ENCODE peak calls at places on chromosomes 7 and 10, in nine cellular contexts. One of them, this sample, is unnamed.

GRCh38 chr10:70820976-70821750 is 5.4 kb downstream of the SGPL1 start:
- DNase-seq in upper lobe of right lung: no peak
- DNase-seq in cardiac fibroblast: no peak
- DNase-seq in CD8-positive, alpha-beta T cell: no peak
- DNase-seq in dorsolateral prefrontal cortex: no peak
- DNase-seq in CD8-positive, alpha-beta memory T cell: no peak
- DNase-seq in sigmoid colon: no peak
- DNase-seq in IMR-90: peak
- DNase-seq in WERI-Rb-1: no peak
- DNase-seq in this sample: no peak

GRCh38 chr10:132462463-132463332 is 65.7 kb downstream of the PWWP2B start:
- DNase-seq in upper lobe of right lung: no peak
- DNase-seq in cardiac fibroblast: no peak
- DNase-seq in CD8-positive, alpha-beta T cell: no peak
- DNase-seq in dorsolateral prefrontal cortex: no peak
- DNase-seq in CD8-positive, alpha-beta memory T cell: no peak
- DNase-seq in sigmoid colon: no peak
- DNase-seq in IMR-90: no peak
- DNase-seq in WERI-Rb-1: no peak
- DNase-seq in this sample: no peak

GRCh38 chr10:80966326-80966986 is 428.8 kb downstream of the SH2D4B start:
- DNase-seq in upper lobe of right lung: no peak
- DNase-seq in cardiac fibroblast: no peak
- DNase-seq in CD8-positive, alpha-beta T cell: no peak
- DNase-seq in dorsolateral prefrontal cortex: no peak
- DNase-seq in CD8-positive, alpha-beta memory T cell: no peak
- DNase-seq in sigmoid colon: no peak
- DNase-seq in IMR-90: no peak
- DNase-seq in WERI-Rb-1: no peak
- DNase-seq in this sample: no peak

GRCh38 chr10:118481871-118482270 is 113.6 kb downstream of the PRLHR start:
- DNase-seq in upper lobe of right lung: no peak
- DNase-seq in cardiac fibroblast: no peak
- DNase-seq in CD8-positive, alpha-beta T cell: no peak
- DNase-seq in dorsolateral prefrontal cortex: no peak
- DNase-seq in CD8-positive, alpha-beta memory T cell: no peak
- DNase-seq in sigmoid colon: no peak
- DNase-seq in IMR-90: no peak
- DNase-seq in WERI-Rb-1: no peak
- DNase-seq in this sample: no peak

GRCh38 chr7:77651544-77652162 is 44.6 kb upstream of the RSBN1L start:
- DNase-seq in upper lobe of right lung: no peak
- DNase-seq in cardiac fibroblast: peak
- DNase-seq in CD8-positive, alpha-beta T cell: no peak
- DNase-seq in dorsolateral prefrontal cortex: no peak
- DNase-seq in CD8-positive, alpha-beta memory T cell: peak
- DNase-seq in sigmoid colon: no peak
- DNase-seq in IMR-90: peak
- DNase-seq in WERI-Rb-1: peak
- DNase-seq in this sample: peak

GRCh38 chr7:121288894-121289293 is 39.9 kb upstream of the WNT16 start:
- DNase-seq in upper lobe of right lung: no peak
- DNase-seq in cardiac fibroblast: peak
- DNase-seq in CD8-positive, alpha-beta T cell: no peak
- DNase-seq in dorsolateral prefrontal cortex: no peak
- DNase-seq in CD8-positive, alpha-beta memory T cell: no peak
- DNase-seq in sigmoid colon: no peak
- DNase-seq in IMR-90: peak
- DNase-seq in WERI-Rb-1: no peak
- DNase-seq in this sample: peak

GRCh38 chr10:80444646-80445319 is 9.3 kb upstream of the TSPAN14 start:
- DNase-seq in upper lobe of right lung: peak
- DNase-seq in cardiac fibroblast: peak
- DNase-seq in CD8-positive, alpha-beta T cell: peak
- DNase-seq in dorsolateral prefrontal cortex: peak
- DNase-seq in CD8-positive, alpha-beta memory T cell: peak
- DNase-seq in sigmoid colon: peak
- DNase-seq in IMR-90: peak
- DNase-seq in WERI-Rb-1: peak
- DNase-seq in this sample: peak

GRCh38 chr10:88117227-88117626 is 253.8 kb downstream of the PTEN start:
- DNase-seq in upper lobe of right lung: no peak
- DNase-seq in cardiac fibroblast: no peak
- DNase-seq in CD8-positive, alpha-beta T cell: peak
- DNase-seq in dorsolateral prefrontal cortex: no peak
- DNase-seq in CD8-positive, alpha-beta memory T cell: peak
- DNase-seq in sigmoid colon: no peak
- DNase-seq in IMR-90: no peak
- DNase-seq in WERI-Rb-1: no peak
- DNase-seq in this sample: no peak

GRCh38 chr7:44390701-44391100 is 65.3 kb upstream of the CAMK2B start:
- DNase-seq in upper lobe of right lung: no peak
- DNase-seq in cardiac fibroblast: no peak
- DNase-seq in CD8-positive, alpha-beta T cell: no peak
- DNase-seq in dorsolateral prefrontal cortex: no peak
- DNase-seq in CD8-positive, alpha-beta memory T cell: no peak
- DNase-seq in sigmoid colon: no peak
- DNase-seq in IMR-90: no peak
- DNase-seq in WERI-Rb-1: no peak
- DNase-seq in this sample: no peak

GRCh38 chr10:90417056-90417455 is 440.8 kb downstream of the HTR7 start:
- DNase-seq in upper lobe of right lung: no peak
- DNase-seq in cardiac fibroblast: peak
- DNase-seq in CD8-positive, alpha-beta T cell: no peak
- DNase-seq in dorsolateral prefrontal cortex: no peak
- DNase-seq in CD8-positive, alpha-beta memory T cell: no peak
- DNase-seq in sigmoid colon: no peak
- DNase-seq in IMR-90: peak
- DNase-seq in WERI-Rb-1: no peak
- DNase-seq in this sample: peak

GRCh38 chr7:76234282-76234584 is 32.5 kb downstream of the SRRM3 start:
- DNase-seq in upper lobe of right lung: no peak
- DNase-seq in cardiac fibroblast: no peak
- DNase-seq in CD8-positive, alpha-beta T cell: no peak
- DNase-seq in dorsolateral prefrontal cortex: no peak
- DNase-seq in CD8-positive, alpha-beta memory T cell: no peak
- DNase-seq in sigmoid colon: no peak
- DNase-seq in IMR-90: no peak
- DNase-seq in WERI-Rb-1: no peak
- DNase-seq in this sample: no peak
- H3K4me3 ChIP-seq in upper lobe of right lung: no peak
- H3K4me3 ChIP-seq in cardiac fibroblast: no peak
- H3K4me3 ChIP-seq in CD8-positive, alpha-beta T cell: no peak
- H3K4me3 ChIP-seq in dorsolateral prefrontal cortex: no peak
- H3K4me3 ChIP-seq in CD8-positive, alpha-beta memory T cell: no peak
- H3K4me3 ChIP-seq in sigmoid colon: no peak
- H3K4me3 ChIP-seq in IMR-90: no peak
- H3K4me3 ChIP-seq in WERI-Rb-1: peak
- H3K4me3 ChIP-seq in this sample: no peak

DNA sequence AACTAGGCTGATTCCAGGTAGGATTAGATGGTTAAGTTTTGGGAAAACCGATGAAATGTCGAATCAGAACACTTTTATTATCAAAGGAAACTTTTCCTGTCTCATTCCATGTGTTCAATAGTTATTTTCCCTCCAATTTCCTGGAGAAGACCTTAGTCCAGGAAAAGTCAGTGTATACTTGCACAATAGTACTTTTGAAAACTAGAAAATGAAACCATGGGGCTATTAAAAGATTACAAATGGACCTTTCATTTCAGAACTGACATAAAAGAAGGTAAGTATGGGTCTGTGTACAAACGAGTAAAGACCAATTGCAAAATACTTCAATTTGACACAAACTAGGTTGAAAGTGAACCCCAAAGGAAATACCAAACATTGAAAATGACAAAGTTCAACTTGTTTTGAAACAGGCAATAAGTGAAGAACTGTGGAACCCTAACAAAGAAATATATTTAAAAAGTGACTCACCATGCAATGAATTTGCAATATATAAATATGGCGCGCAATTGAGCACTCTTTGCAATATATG is 2.1 kb downstream of the AVPI1 start:
- DNase-seq in upper lobe of right lung: no peak
- DNase-seq in cardiac fibroblast: peak
- DNase-seq in CD8-positive, alpha-beta T cell: no peak
- DNase-seq in dorsolateral prefrontal cortex: no peak
- DNase-seq in CD8-positive, alpha-beta memory T cell: no peak
- DNase-seq in sigmoid colon: no peak
- DNase-seq in IMR-90: peak
- DNase-seq in WERI-Rb-1: no peak
- DNase-seq in this sample: no peak
- H3K4me3 ChIP-seq in upper lobe of right lung: peak
- H3K4me3 ChIP-seq in cardiac fibroblast: peak
- H3K4me3 ChIP-seq in CD8-positive, alpha-beta T cell: no peak
- H3K4me3 ChIP-seq in dorsolateral prefrontal cortex: peak
- H3K4me3 ChIP-seq in CD8-positive, alpha-beta memory T cell: peak
- H3K4me3 ChIP-seq in sigmoid colon: peak
- H3K4me3 ChIP-seq in IMR-90: peak
- H3K4me3 ChIP-seq in WERI-Rb-1: no peak
- H3K4me3 ChIP-seq in this sample: peak

DNA sequence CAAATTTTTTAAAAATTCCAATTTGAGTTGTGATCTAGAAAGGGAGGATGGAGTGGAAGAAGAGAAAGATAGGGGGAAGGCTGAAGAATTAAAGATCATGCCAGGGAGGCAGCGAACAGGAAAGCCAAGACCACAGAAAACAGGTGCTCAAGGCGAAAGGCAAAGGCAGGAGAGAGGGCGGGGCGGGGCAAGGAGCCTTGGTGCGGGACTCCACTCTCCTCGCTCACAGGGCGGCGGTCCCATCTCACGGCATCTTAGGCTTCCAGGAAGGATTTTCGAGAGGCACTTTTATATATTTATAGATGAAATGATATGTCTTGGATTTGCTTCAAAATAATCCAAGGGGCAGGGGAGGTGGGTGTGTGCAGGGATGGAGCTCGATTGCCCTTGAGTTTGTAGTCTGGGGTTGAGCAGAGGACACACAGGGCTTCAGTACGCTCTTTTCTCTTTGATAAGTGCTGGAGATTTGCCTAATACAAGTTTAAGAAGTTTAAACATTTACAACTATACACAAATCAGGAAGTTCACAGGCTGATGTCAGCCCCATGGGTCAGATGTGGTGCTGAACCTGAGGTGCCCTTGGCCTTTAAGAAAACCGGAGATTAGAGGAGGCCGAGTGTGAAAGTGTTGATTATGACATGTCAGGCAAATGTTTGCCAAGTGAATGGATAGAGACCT is 161.1 kb downstream of the PRKAG2 start:
- DNase-seq in upper lobe of right lung: peak
- DNase-seq in cardiac fibroblast: no peak
- DNase-seq in CD8-positive, alpha-beta T cell: no peak
- DNase-seq in dorsolateral prefrontal cortex: no peak
- DNase-seq in CD8-positive, alpha-beta memory T cell: no peak
- DNase-seq in sigmoid colon: no peak
- DNase-seq in IMR-90: no peak
- DNase-seq in WERI-Rb-1: no peak
- DNase-seq in this sample: no peak
- H3K4me3 ChIP-seq in upper lobe of right lung: no peak
- H3K4me3 ChIP-seq in cardiac fibroblast: no peak
- H3K4me3 ChIP-seq in CD8-positive, alpha-beta T cell: no peak
- H3K4me3 ChIP-seq in dorsolateral prefrontal cortex: no peak
- H3K4me3 ChIP-seq in CD8-positive, alpha-beta memory T cell: no peak
- H3K4me3 ChIP-seq in sigmoid colon: no peak
- H3K4me3 ChIP-seq in IMR-90: no peak
- H3K4me3 ChIP-seq in WERI-Rb-1: no peak
- H3K4me3 ChIP-seq in this sample: no peak

DNA sequence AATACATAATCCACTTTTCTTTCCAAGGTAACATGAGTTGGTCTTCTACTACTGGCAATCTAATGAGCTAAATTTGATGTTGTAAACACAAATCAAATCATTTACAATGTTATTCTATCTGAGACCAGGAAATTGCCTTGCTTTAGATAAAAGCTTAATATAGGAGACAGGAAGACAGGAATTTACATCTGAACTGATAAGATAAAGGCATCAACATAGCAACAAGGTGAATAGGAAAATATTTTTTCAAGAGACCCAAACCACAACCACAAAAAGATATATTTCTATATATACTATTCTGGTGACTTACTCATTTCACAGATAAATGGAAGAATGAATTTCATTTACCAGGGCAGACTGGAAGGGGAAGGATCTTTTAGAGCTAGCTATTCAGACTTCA is 46.3 kb upstream of the CALCR start:
- DNase-seq in upper lobe of right lung: no peak
- DNase-seq in cardiac fibroblast: no peak
- DNase-seq in CD8-positive, alpha-beta T cell: no peak
- DNase-seq in dorsolateral prefrontal cortex: no peak
- DNase-seq in CD8-positive, alpha-beta memory T cell: no peak
- DNase-seq in sigmoid colon: no peak
- DNase-seq in IMR-90: no peak
- DNase-seq in WERI-Rb-1: no peak
- DNase-seq in this sample: no peak
- H3K4me3 ChIP-seq in upper lobe of right lung: no peak
- H3K4me3 ChIP-seq in cardiac fibroblast: no peak
- H3K4me3 ChIP-seq in CD8-positive, alpha-beta T cell: no peak
- H3K4me3 ChIP-seq in dorsolateral prefrontal cortex: no peak
- H3K4me3 ChIP-seq in CD8-positive, alpha-beta memory T cell: no peak
- H3K4me3 ChIP-seq in sigmoid colon: no peak
- H3K4me3 ChIP-seq in IMR-90: no peak
- H3K4me3 ChIP-seq in WERI-Rb-1: no peak
- H3K4me3 ChIP-seq in this sample: no peak

GRCh38 chr10:99927719-99928280 is 81.9 kb downstream of the DNMBP start:
- DNase-seq in upper lobe of right lung: no peak
- DNase-seq in cardiac fibroblast: no peak
- DNase-seq in CD8-positive, alpha-beta T cell: no peak
- DNase-seq in dorsolateral prefrontal cortex: no peak
- DNase-seq in CD8-positive, alpha-beta memory T cell: no peak
- DNase-seq in sigmoid colon: no peak
- DNase-seq in IMR-90: no peak
- DNase-seq in WERI-Rb-1: no peak
- DNase-seq in this sample: no peak

GRCh38 chr10:99929360-99929759 is 80.4 kb downstream of the DNMBP start:
- DNase-seq in upper lobe of right lung: no peak
- DNase-seq in cardiac fibroblast: no peak
- DNase-seq in CD8-positive, alpha-beta T cell: no peak
- DNase-seq in dorsolateral prefrontal cortex: no peak
- DNase-seq in CD8-positive, alpha-beta memory T cell: no peak
- DNase-seq in sigmoid colon: no peak
- DNase-seq in IMR-90: no peak
- DNase-seq in WERI-Rb-1: no peak
- DNase-seq in this sample: no peak

GRCh38 chr10:99924451-99924850 is 85.3 kb downstream of the DNMBP start:
- DNase-seq in upper lobe of right lung: no peak
- DNase-seq in cardiac fibroblast: no peak
- DNase-seq in CD8-positive, alpha-beta T cell: no peak
- DNase-seq in dorsolateral prefrontal cortex: no peak
- DNase-seq in CD8-positive, alpha-beta memory T cell: no peak
- DNase-seq in sigmoid colon: no peak
- DNase-seq in IMR-90: no peak
- DNase-seq in WERI-Rb-1: no peak
- DNase-seq in this sample: no peak

GRCh38 chr10:99924856-99925255 is 84.9 kb downstream of the DNMBP start:
- DNase-seq in upper lobe of right lung: no peak
- DNase-seq in cardiac fibroblast: no peak
- DNase-seq in CD8-positive, alpha-beta T cell: no peak
- DNase-seq in dorsolateral prefrontal cortex: no peak
- DNase-seq in CD8-positive, alpha-beta memory T cell: no peak
- DNase-seq in sigmoid colon: no peak
- DNase-seq in IMR-90: no peak
- DNase-seq in WERI-Rb-1: no peak
- DNase-seq in this sample: no peak

GRCh38 chr10:99926925-99927718 is 82.6 kb downstream of the DNMBP start:
- DNase-seq in upper lobe of right lung: no peak
- DNase-seq in cardiac fibroblast: peak
- DNase-seq in CD8-positive, alpha-beta T cell: no peak
- DNase-seq in dorsolateral prefrontal cortex: no peak
- DNase-seq in CD8-positive, alpha-beta memory T cell: no peak
- DNase-seq in sigmoid colon: peak
- DNase-seq in IMR-90: peak
- DNase-seq in WERI-Rb-1: no peak
- DNase-seq in this sample: peak
- H3K4me3 ChIP-seq in upper lobe of right lung: peak
- H3K4me3 ChIP-seq in cardiac fibroblast: no peak
- H3K4me3 ChIP-seq in CD8-positive, alpha-beta T cell: no peak
- H3K4me3 ChIP-seq in dorsolateral prefrontal cortex: no peak
- H3K4me3 ChIP-seq in CD8-positive, alpha-beta memory T cell: no peak
- H3K4me3 ChIP-seq in sigmoid colon: no peak
- H3K4me3 ChIP-seq in IMR-90: no peak
- H3K4me3 ChIP-seq in WERI-Rb-1: no peak
- H3K4me3 ChIP-seq in this sample: no peak